ENCODE peak calls at places on chromosomes 11 and 22, in nine cellular contexts. C, X, Z, R, V, I, L, W and M are unnamed samples.
A peak's percentile ranks its signal among the peaks of the same experiment; 100 is the strongest.

GRCh38 chr22:41902932-41903421 is 11.9 kb downstream of the SHISA8 start:
- DNase-seq in C (peak; percentile 96), X (no peak), Z (no peak), R (no peak), V (no peak), I (no peak), L (peak; percentile 78), W (peak; percentile 59), M (no peak)

GRCh38 chr11:124602193-124602592 is 9.0 kb upstream of the PANX3 start:
- DNase-seq in C (no peak), X (no peak), Z (peak; percentile 82), R (no peak), V (no peak), I (no peak), L (no peak), W (no peak), M (no peak)

GRCh38 chr11:17600316-17601205 is 53.5 kb downstream of the OTOG start:
- DNase-seq in C (peak; percentile 17), X (peak; percentile 70), Z (no peak), R (no peak), V (peak; percentile 16), I (no peak), L (no peak), W (no peak), M (peak; percentile 28)

GRCh38 chr22:38312261-38312800 is 4.9 kb downstream of the CSNK1E start:
- DNase-seq in C (no peak), X (no peak), Z (peak; percentile 42), R (peak; percentile 49), V (no peak), I (no peak), L (no peak), W (no peak), M (no peak)

GRCh38 chr22:44542561-44543222 is 44.7 kb upstream of the RTL6 start:
- DNase-seq in C (no peak), X (no peak), Z (no peak), R (no peak), V (no peak), I (no peak), L (no peak), W (no peak), M (peak; percentile 11)

GRCh38 chr22:40671796-40672360 is 7.4 kb upstream of the MCHR1 start:
- DNase-seq in C (no peak), X (no peak), Z (no peak), R (no peak), V (no peak), I (no peak), L (no peak), W (no peak), M (no peak)

GRCh38 chr11:83543918-83544491 is 257.8 kb upstream of the CCDC90B start:
- DNase-seq in C (no peak), X (no peak), Z (no peak), R (no peak), V (no peak), I (no peak), L (no peak), W (no peak), M (peak; percentile 45)

GRCh38 chr11:120956710-120957500 is 67.0 kb upstream of the TBCEL start:
- DNase-seq in C (no peak), X (no peak), Z (no peak), R (no peak), V (no peak), I (no peak), L (no peak), W (no peak), M (no peak)

GRCh38 chr11:58243954-58244353 is 15.2 kb upstream of the OR10Q1 start:
- DNase-seq in C (no peak), X (no peak), Z (no peak), R (no peak), V (no peak), I (no peak), L (no peak), W (no peak), M (no peak)

GRCh38 chr11:102345923-102346322 is 1.1 kb upstream of the BIRC2 start:
- DNase-seq in C (no peak), X (no peak), Z (peak; percentile 58), R (peak; percentile 37), V (no peak), I (no peak), L (no peak), W (no peak), M (peak; percentile 12)

GRCh38 chr22:44312766-44313165 is at the start of gene SHISAL1:
- DNase-seq in C (no peak), X (no peak), Z (peak; percentile 67), R (no peak), V (no peak), I (peak; percentile 81), L (no peak), W (peak; percentile 12), M (no peak)

GRCh38 chr11:104694259-104695070 is 203.8 kb downstream of the CASP12 start:
- DNase-seq in C (no peak), X (no peak), Z (peak; percentile 68), R (peak; percentile 75), V (peak; percentile 1), I (no peak), L (no peak), W (no peak), M (no peak)

GRCh38 chr11:72228229-72228843 is 3.8 kb downstream of the INPPL1 start:
- DNase-seq in C (peak; percentile 24), X (peak; percentile 76), Z (peak; percentile 49), R (no peak), V (no peak), I (no peak), L (no peak), W (peak; percentile 24), M (no peak)

GRCh38 chr11:616320-617220 is 820 bp upstream of the IRF7 start:
- DNase-seq in C (no peak), X (no peak), Z (no peak), R (no peak), V (no peak), I (no peak), L (no peak), W (peak; percentile 61), M (no peak)

GRCh38 chr11:76206327-76207081 is at the start of gene WNT11:
- DNase-seq in C (peak; percentile 71), X (peak; percentile 87), Z (peak; percentile 69), R (peak; percentile 6), V (peak; percentile 93), I (peak; percentile 55), L (peak; percentile 66), W (peak; percentile 65), M (no peak)

GRCh38 chr11:31764766-31765165 is 46.4 kb downstream of the PAX6 start:
- DNase-seq in C (no peak), X (no peak), Z (no peak), R (no peak), V (peak; percentile 48), I (no peak), L (no peak), W (no peak), M (no peak)

GRCh38 chr22:42332089-42332488 is 61.6 kb upstream of the TCF20 start:
- DNase-seq in C (no peak), X (no peak), Z (no peak), R (no peak), V (no peak), I (no peak), L (no peak), W (no peak), M (no peak)

GRCh38 chr11:75525433-75526191 is at the start of gene GDPD5:
- DNase-seq in C (peak; percentile 83), X (peak; percentile 94), Z (peak; percentile 89), R (peak; percentile 60), V (peak; percentile 93), I (peak; percentile 82), L (peak; percentile 86), W (peak; percentile 87), M (peak; percentile 84)

GRCh38 chr11:82521427-82521826 is 212.2 kb downstream of the FAM181B start:
- DNase-seq in C (no peak), X (no peak), Z (no peak), R (no peak), V (no peak), I (no peak), L (no peak), W (no peak), M (peak; percentile 87)

GRCh38 chr11:46696212-46696558 is 4.2 kb downstream of the ARHGAP1 start:
- DNase-seq in C (no peak), X (no peak), Z (no peak), R (no peak), V (no peak), I (no peak), L (peak; percentile 80), W (no peak), M (no peak)
- H3K27ac ChIP-seq in C (no peak overlapping the region), X (no peak overlapping the region), Z (no peak overlapping the region), R (no peak overlapping the region), V (no peak overlapping the region), I (peak overlapping the region; percentile 39), L (peak overlapping the region; percentile 65), W (no peak overlapping the region), M (no peak overlapping the region)

DNA sequence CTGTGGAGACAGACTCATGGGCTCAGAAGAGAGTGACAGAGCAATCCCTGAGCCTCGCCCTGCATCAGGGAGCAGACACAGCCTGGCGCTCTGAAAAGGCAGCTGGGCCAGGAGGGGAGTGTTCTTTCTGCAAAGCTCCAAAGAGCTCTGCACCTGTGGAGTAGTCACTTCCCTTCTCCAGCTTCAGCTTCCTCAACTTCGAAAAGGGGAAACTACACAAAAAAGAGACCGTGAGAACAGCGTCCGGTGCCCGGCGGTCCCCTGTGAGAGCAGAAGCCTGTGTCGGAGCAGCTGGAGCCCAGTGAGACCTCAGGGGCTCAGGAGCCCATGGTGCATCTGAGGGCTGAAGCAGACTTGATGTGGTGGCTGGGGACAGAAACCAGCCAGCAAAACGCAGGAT is 35.1 kb downstream of the TP53I11 start:
- DNase-seq in C (no peak), X (no peak), Z (no peak), R (no peak), V (no peak), I (no peak), L (no peak), W (no peak), M (no peak)
- H3K4me1 ChIP-seq in C (peaks cover 16% of the 10 kb centered on the region), X (no peaks in the 10 kb centered on the region), Z (no peaks in the 10 kb centered on the region), R (no peaks in the 10 kb centered on the region), V (peaks cover 20% of the 10 kb centered on the region), I (no peaks in the 10 kb centered on the region), L (no peaks in the 10 kb centered on the region), W (no peaks in the 10 kb centered on the region), M (peaks cover 2% of the 10 kb centered on the region)

GRCh38 chr11:55806248-55806647 is 4.9 kb upstream of the OR5L1 start:
- DNase-seq in C (no peak), X (no peak), Z (no peak), R (no peak), V (no peak), I (no peak), L (no peak), W (no peak), M (no peak)
- H3K9me3 ChIP-seq in C (peaks cover 15% of the 10 kb centered on the region), X (no peaks in the 10 kb centered on the region), Z (no peaks in the 10 kb centered on the region), R (no peaks in the 10 kb centered on the region), V (peaks cover 23% of the 10 kb centered on the region), I (no peaks in the 10 kb centered on the region), L (no peaks in the 10 kb centered on the region), W (no peaks in the 10 kb centered on the region), M (no peaks in the 10 kb centered on the region)

DNA sequence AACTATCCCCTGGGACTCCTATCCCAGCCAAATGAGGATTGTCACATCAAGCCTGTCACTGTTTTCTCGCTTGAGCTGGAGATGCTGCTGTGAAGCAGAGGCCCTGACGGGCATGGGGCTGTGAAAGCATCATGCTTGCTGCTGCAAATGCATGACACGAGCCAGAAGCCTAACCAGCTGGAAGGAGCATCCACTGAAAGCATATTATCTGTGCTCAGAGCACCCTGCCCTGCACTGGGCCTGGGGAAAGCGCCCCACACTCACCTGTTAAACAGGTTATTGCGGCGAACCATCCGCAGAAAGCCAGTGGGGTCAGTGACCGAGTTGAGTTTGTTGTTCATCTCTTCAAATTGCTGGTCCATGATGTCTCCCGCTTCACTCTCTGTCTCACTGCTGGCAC is 110.9 kb upstream of the PITPNB start:
- DNase-seq in C (no peak), X (peak; percentile 16), Z (no peak), R (no peak), V (no peak), I (no peak), L (peak; percentile 8), W (no peak), M (no peak)
- H3K27ac ChIP-seq in C (peak overlapping the region; percentile 28), X (no peak overlapping the region), Z (no peak overlapping the region), R (no peak overlapping the region), V (no peak overlapping the region), I (peak overlapping the region; percentile 49), L (peak overlapping the region; percentile 70), W (peak overlapping the region; percentile 80), M (no peak overlapping the region)